ENCODE peak calls at places on chromosomes 12 and 14, in four cellular contexts. One of them, this sample, is unnamed.

GRCh38 chr12:79689477-79690155 is 1.1 kb downstream of the PAWR start:
- DNase-seq in SW 1271: no peak
- DNase-seq in Panc1: no peak
- DNase-seq in psoas muscle: peak; percentile 57
- DNase-seq in this sample: peak; percentile 36

GRCh38 chr12:19654630-19655384 is 215.5 kb downstream of the AEBP2 start:
- DNase-seq in psoas muscle: no peak
- DNase-seq in SW 1271: no peak
- DNase-seq in Panc1: no peak
- DNase-seq in this sample: no peak

GRCh38 chr12:26319511-26319910 is 124.1 kb downstream of the SSPN start:
- DNase-seq in psoas muscle: peak; percentile 65
- DNase-seq in Panc1: no peak
- DNase-seq in SW 1271: no peak
- DNase-seq in this sample: peak; percentile 53

GRCh38 chr12:123813349-123813748 is 51.2 kb downstream of the DNAH10 start:
- DNase-seq in SW 1271: no peak
- DNase-seq in Panc1: no peak
- DNase-seq in psoas muscle: no peak
- DNase-seq in this sample: no peak

GRCh38 chr12:112844814-112845565 is 53.4 kb downstream of the RPH3A start:
- DNase-seq in Panc1: no peak
- DNase-seq in psoas muscle: no peak
- DNase-seq in SW 1271: no peak
- DNase-seq in this sample: no peak

GRCh38 chr12:41228066-41228820 is 40.1 kb downstream of the PDZRN4 start:
- DNase-seq in SW 1271: no peak
- DNase-seq in psoas muscle: no peak
- DNase-seq in Panc1: no peak
- DNase-seq in this sample: no peak

GRCh38 chr12:101992091-101992490 is 69.7 kb downstream of the WASHC3 start:
- DNase-seq in psoas muscle: no peak
- DNase-seq in Panc1: no peak
- DNase-seq in SW 1271: no peak
- DNase-seq in this sample: no peak

GRCh38 chr12:68901551-68901950 is 31.4 kb downstream of the CPM start:
- DNase-seq in psoas muscle: no peak
- DNase-seq in Panc1: no peak
- DNase-seq in SW 1271: no peak
- DNase-seq in this sample: no peak

GRCh38 chr14:38357557-38357956 is 101.7 kb upstream of the CLEC14A start:
- DNase-seq in psoas muscle: no peak
- DNase-seq in SW 1271: no peak
- DNase-seq in Panc1: no peak
- DNase-seq in this sample: no peak

GRCh38 chr12:9668141-9669018 is 1.1 kb upstream of the CLEC2D start:
- DNase-seq in SW 1271: no peak
- DNase-seq in psoas muscle: no peak
- DNase-seq in Panc1: no peak
- DNase-seq in this sample: no peak

GRCh38 chr12:2681426-2682205 is 113.2 kb upstream of the FKBP4 start:
- DNase-seq in psoas muscle: no peak
- DNase-seq in SW 1271: no peak
- DNase-seq in Panc1: no peak
- DNase-seq in this sample: no peak

GRCh38 chr12:19834596-19834995 is 395.3 kb downstream of the AEBP2 start:
- DNase-seq in SW 1271: no peak
- DNase-seq in psoas muscle: no peak
- DNase-seq in Panc1: no peak
- DNase-seq in this sample: no peak

GRCh38 chr12:121755591-121755990 is 37.9 kb downstream of the RHOF start:
- DNase-seq in psoas muscle: no peak
- DNase-seq in SW 1271: no peak
- DNase-seq in Panc1: no peak
- DNase-seq in this sample: no peak

GRCh38 chr14:90883782-90884181 is 67.6 kb upstream of the TTC7B start:
- DNase-seq in Panc1: no peak
- DNase-seq in psoas muscle: no peak
- DNase-seq in SW 1271: no peak
- DNase-seq in this sample: no peak

GRCh38 chr12:6974180-6974579 is 3.5 kb downstream of the EMG1 start:
- DNase-seq in psoas muscle: no peak
- DNase-seq in SW 1271: no peak
- DNase-seq in Panc1: no peak
- DNase-seq in this sample: no peak

GRCh38 chr12:28878629-28879028 is 270.4 kb upstream of the FAR2 start:
- DNase-seq in SW 1271: no peak
- DNase-seq in Panc1: no peak
- DNase-seq in psoas muscle: no peak
- DNase-seq in this sample: no peak

GRCh38 chr14:79161576-79161975 is 991.4 kb downstream of the NRXN3 start:
- DNase-seq in psoas muscle: no peak
- DNase-seq in Panc1: no peak
- DNase-seq in SW 1271: no peak
- DNase-seq in this sample: no peak

GRCh38 chr12:44223736-44224135 is 387.9 kb downstream of the TMEM117 start:
- DNase-seq in SW 1271: no peak
- DNase-seq in psoas muscle: no peak
- DNase-seq in Panc1: no peak
- DNase-seq in this sample: no peak